ENCODE peak calls at places on chromosomes 11 and 22, in nine cellular contexts. R is mammary epithelial cell, K is endothelial cell of umbilical vein, N is AG04450, S is choroid plexus epithelial cell, L is IMR-90, C is GM12865, U is cardiac fibroblast, E is stomach. G is an unnamed sample.

GRCh38 chr11:88178211-88178610 is 3.0 kb upstream of the RAB38 start:
- DNase-seq in E (no peak), K (no peak), S (peak; percentile 79), L (peak; percentile 32), C (peak; percentile 25), U (peak; percentile 46), R (no peak), N (no peak), G (peak; percentile 55)

GRCh38 chr11:65478411-65479183 is 20.2 kb upstream of the MALAT1 start:
- DNase-seq in E (peak; percentile 54), R (no peak), K (no peak), N (no peak), C (no peak), L (peak; percentile 73), U (peak; percentile 87), S (peak; percentile 80), G (peak; percentile 87)

GRCh38 chr11:74592441-74593362 is at the start of gene POLD3:
- DNase-seq in L (peak; percentile 81), E (peak; percentile 96), N (peak; percentile 51), R (peak; percentile 89), C (peak; percentile 92), S (peak; percentile 91), U (peak; percentile 91), K (peak; percentile 94), G (peak; percentile 82)

GRCh38 chr11:128052912-128053641 is 534.3 kb downstream of the ETS1 start:
- DNase-seq in L (peak; percentile 77), N (no peak), R (peak; percentile 73), U (peak; percentile 52), E (no peak), C (no peak), S (peak; percentile 78), K (peak; percentile 72), G (peak; percentile 76)

GRCh38 chr11:64799256-64799924 is 3.6 kb downstream of the MAP4K2 start:
- DNase-seq in E (no peak), L (no peak), R (no peak), U (no peak), C (peak; percentile 62), S (no peak), N (no peak), K (no peak), G (no peak)

GRCh38 chr11:124984512-124984854 is 30.5 kb downstream of the CCDC15 start:
- DNase-seq in K (no peak), S (no peak), U (no peak), E (no peak), L (no peak), N (no peak), C (no peak), R (no peak), G (no peak)

GRCh38 chr11:33703771-33704170 is 3.1 kb upstream of the C11orf91 start:
- DNase-seq in U (peak; percentile 64), L (peak; percentile 35), C (no peak), N (no peak), R (peak; percentile 76), E (peak; percentile 49), S (no peak), K (peak; percentile 84), G (peak; percentile 53)

GRCh38 chr22:50691521-50691920 is 18.9 kb downstream of the SHANK3 start:
- DNase-seq in U (peak; percentile 67), R (peak; percentile 28), K (peak; percentile 61), N (no peak), C (peak; percentile 56), S (peak; percentile 66), L (peak; percentile 44), E (no peak), G (peak; percentile 62)

GRCh38 chr11:43788394-43788793 is 92.2 kb upstream of the ALKBH3 start:
- DNase-seq in N (no peak), E (no peak), R (no peak), L (no peak), C (no peak), S (no peak), K (peak; percentile 23), U (no peak), G (no peak)

GRCh38 chr11:34730544-34731295 is 109.8 kb downstream of the EHF start:
- DNase-seq in U (no peak), N (no peak), R (no peak), L (no peak), E (no peak), S (no peak), K (no peak), C (no peak), G (no peak)

GRCh38 chr11:73598719-73599379 is 937 bp upstream of the FAM168A start:
- DNase-seq in U (no peak), K (no peak), R (no peak), S (no peak), N (no peak), C (no peak), L (no peak), E (no peak), G (no peak)

GRCh38 chr11:35265755-35266454 is 126.9 kb downstream of the CD44 start:
- DNase-seq in E (no peak), S (no peak), L (no peak), R (no peak), N (no peak), U (no peak), K (peak; percentile 67), C (no peak), G (no peak)

GRCh38 chr22:19523240-19524169 is 705 bp downstream of the CLDN5 start:
- DNase-seq in K (peak; percentile 60), S (peak; percentile 47), C (peak; percentile 17), U (peak; percentile 30), N (no peak), L (peak; percentile 9), R (peak; percentile 26), E (no peak), G (peak; percentile 21)

GRCh38 chr22:31540966-31541365 is 44.6 kb downstream of the SFI1 start:
- DNase-seq in U (no peak), S (no peak), E (no peak), C (no peak), N (no peak), L (no peak), K (no peak), R (no peak), G (no peak)

GRCh38 chr11:80096736-80097135 is 655.9 kb upstream of the TENM4 start:
- DNase-seq in S (peak; percentile 79), R (peak; percentile 54), L (peak; percentile 87), K (no peak), C (no peak), E (no peak), N (peak; percentile 26), U (peak; percentile 64), G (peak; percentile 72)

DNA sequence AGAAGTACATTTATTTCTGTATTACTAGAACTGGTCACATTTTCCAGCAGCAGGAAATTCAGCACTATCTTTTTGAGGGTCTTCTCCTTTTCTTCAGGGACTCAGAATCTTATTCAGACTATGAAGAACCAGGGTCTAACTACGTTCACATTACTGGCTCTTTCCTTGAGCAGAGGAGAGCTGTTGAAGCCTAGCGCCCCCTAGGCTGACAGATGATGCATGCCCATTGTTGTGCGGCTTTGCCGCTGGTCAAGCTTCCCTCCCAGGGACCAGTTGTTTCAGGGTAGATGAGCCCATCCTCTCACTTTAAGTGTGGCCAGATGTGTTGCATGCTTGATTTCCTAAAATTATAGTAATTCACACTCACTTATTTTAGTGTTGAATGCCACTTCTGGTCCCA is 168.2 kb upstream of the PDGFD start:
- DNase-seq in S (peak; percentile 35), K (peak; percentile 9), E (peak; percentile 32), C (peak; percentile 44), N (no peak), U (no peak), R (no peak), L (no peak), G (peak; percentile 2)
- TF ChIP-seq CTCF in S (peak; percentile 64), K (peak; percentile 60), E (no peak), C (peak; percentile 62), N (peak; percentile 21), U (peak; percentile 10), R (peak; percentile 13), L (no peak), G (peak; percentile 23)

GRCh38 chr11:30489076-30489475 is 97.1 kb downstream of the MPPED2 start:
- DNase-seq in C (no peak), U (no peak), R (no peak), L (no peak), E (no peak), K (no peak), N (no peak), S (peak; percentile 11), G (no peak)

GRCh38 chr11:30489513-30489912 is 96.6 kb downstream of the MPPED2 start:
- DNase-seq in C (no peak), R (no peak), N (no peak), K (no peak), S (no peak), L (no peak), E (no peak), U (no peak), G (no peak)

GRCh38 chr11:30487200-30487898 is 98.8 kb downstream of the MPPED2 start:
- DNase-seq in E (no peak), C (no peak), L (peak; percentile 40), K (no peak), S (peak; percentile 54), N (no peak), U (no peak), R (no peak), G (no peak)

GRCh38 chr11:30485222-30485621 is 100.9 kb downstream of the MPPED2 start:
- DNase-seq in L (no peak), U (no peak), N (no peak), C (no peak), E (no peak), R (no peak), S (no peak), K (no peak), G (no peak)

DNA sequence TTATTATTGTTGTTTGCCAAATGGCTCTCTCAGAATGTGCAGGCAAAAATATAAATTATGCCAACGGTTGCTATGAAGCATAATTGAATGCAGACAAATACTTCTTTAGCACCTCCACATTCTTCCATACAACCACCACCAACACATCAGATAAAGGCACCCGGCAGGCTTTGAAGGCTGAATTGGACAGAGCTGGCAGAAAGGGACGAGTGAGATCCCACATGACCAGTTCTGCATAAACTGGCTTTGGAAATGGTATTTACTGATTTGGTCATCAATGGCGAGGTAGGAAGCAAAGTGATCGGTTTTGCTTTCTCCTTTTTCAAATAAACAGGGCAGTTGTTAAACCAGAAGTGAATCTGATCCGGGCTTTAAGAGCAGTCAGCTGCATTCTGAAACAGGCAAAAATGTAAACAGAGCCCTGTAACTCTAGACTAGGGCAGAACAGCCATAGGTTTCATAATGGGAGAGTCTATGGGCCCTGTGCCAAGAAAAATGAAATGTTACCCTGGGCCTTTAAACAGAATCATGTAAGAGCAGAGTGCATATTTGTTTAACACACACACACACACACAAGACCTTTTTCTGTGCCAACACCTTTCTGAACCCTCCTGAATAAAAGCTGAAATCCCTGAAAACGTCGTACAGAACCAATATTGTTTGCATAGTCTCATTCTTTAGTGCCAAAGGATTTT is 97.7 kb downstream of the MPPED2 start:
- DNase-seq in K (peak; percentile 36), U (peak; percentile 41), L (peak; percentile 81), E (peak; percentile 53), S (peak; percentile 94), N (peak; percentile 67), C (no peak), R (peak; percentile 6), G (no peak)
- H3K4me3 ChIP-seq in K (no peak overlapping the region), U (no peak overlapping the region), L (peak overlapping the region; percentile 41), E (peak overlapping the region; percentile 21), S (peak overlapping the region; percentile 47), N (peak overlapping the region; percentile 36), C (no peak overlapping the region), R (no peak overlapping the region), G (no peak overlapping the region)

GRCh38 chr11:11629368-11629767 is 7.6 kb upstream of the GALNT18 start:
- DNase-seq in L (no peak), E (no peak), K (no peak), U (no peak), R (no peak), C (no peak), S (no peak), N (no peak), G (no peak)
- TF ChIP-seq CTCF in L (no peak), E (no peak), K (no peak), U (no peak), R (no peak), C (no peak), S (no peak), N (no peak), G (no peak)

GRCh38 chr11:6654281-6655019 is 1.2 kb downstream of the DCHS1 start:
- DNase-seq in S (no peak), E (no peak), K (no peak), N (no peak), U (no peak), L (no peak), C (no peak), R (no peak), G (no peak)
- H3K4me3 ChIP-seq in S (no peak overlapping the region), E (peak overlapping the region; percentile 46), K (peak overlapping the region; percentile 44), N (peak overlapping the region; percentile 71), U (no peak overlapping the region), L (peak overlapping the region; percentile 58), C (no peak overlapping the region), R (no peak overlapping the region), G (no peak overlapping the region)